ENCODE peak calls at places on chromosomes 3 and 15, in eight cellular contexts. Q, R, G, X, Z, F, M and L are unnamed samples.

GRCh38 chr15:82945326-82945725 is 7.2 kb downstream of the HOMER2 start:
- DNase-seq in X (no peak), R (no peak), G (no peak), M (no peak), Q (no peak), Z (no peak), F (no peak), L (no peak)

GRCh38 chr3:122835590-122835989 is 40.7 kb downstream of the SLC49A4 start:
- DNase-seq in F (no peak), Q (no peak), X (no peak), Z (no peak), G (no peak), R (no peak), M (no peak), L (no peak)

GRCh38 chr15:64842099-64842940 is 605 bp downstream of the PLEKHO2 start:
- DNase-seq in Z (peak; percentile 65), X (peak; percentile 35), Q (peak; percentile 58), M (no peak), F (peak; percentile 42), G (no peak), R (peak; percentile 25), L (no peak)

GRCh38 chr3:74309716-74310115 is 304.7 kb downstream of the CNTN3 start:
- DNase-seq in R (no peak), Q (no peak), X (no peak), F (no peak), M (no peak), Z (no peak), G (no peak), L (no peak)

GRCh38 chr3:50550079-50550736 is 17.3 kb downstream of the C3orf18 start:
- DNase-seq in Z (peak; percentile 68), G (peak; percentile 30), R (peak; percentile 32), F (peak; percentile 81), Q (peak; percentile 75), M (no peak), X (peak; percentile 13), L (no peak)

GRCh38 chr15:73924258-73924921 is 1.9 kb upstream of the LOXL1 start:
- DNase-seq in G (peak; percentile 53), X (peak; percentile 64), M (no peak), Q (no peak), Z (peak; percentile 55), R (peak; percentile 62), F (peak; percentile 39), L (no peak)

GRCh38 chr3:108134555-108134880 is 43.7 kb upstream of the CD47 start:
- DNase-seq in M (no peak), Z (no peak), Q (no peak), G (no peak), R (no peak), F (no peak), X (no peak), L (no peak)

GRCh38 chr3:39166134-39166710 is 12.8 kb upstream of the CSRNP1 start:
- DNase-seq in R (peak; percentile 92), Q (peak; percentile 53), Z (no peak), X (peak; percentile 79), F (no peak), M (no peak), G (no peak), L (no peak)

GRCh38 chr15:34217587-34218225 is 7.1 kb upstream of the EMC4 start:
- DNase-seq in G (no peak), R (peak; percentile 35), Q (no peak), Z (no peak), X (peak; percentile 83), M (no peak), F (no peak), L (no peak)

DNA sequence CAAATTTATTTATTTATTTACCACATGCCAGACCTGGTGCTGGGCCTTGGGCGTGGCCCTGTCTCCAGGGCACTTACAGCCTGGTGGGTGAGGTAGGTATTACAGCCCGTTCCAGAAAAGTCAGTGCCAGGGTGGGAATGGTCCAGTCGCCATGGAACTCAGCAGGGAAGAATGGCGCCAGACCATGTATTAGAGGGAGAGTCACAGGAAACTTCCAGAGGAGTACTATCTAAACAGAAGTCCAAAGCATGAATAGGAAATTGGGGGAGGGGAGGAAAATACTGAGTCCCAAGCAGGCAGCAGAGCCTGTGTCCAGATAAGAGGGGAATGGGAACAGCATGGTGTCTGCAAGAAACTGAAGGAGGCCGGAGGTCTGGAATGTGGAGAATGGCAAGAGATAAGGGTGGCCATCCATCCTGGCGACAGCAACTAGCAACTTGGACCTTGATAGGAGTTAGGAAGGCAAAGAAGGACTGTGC is 27.0 kb downstream of the SH3BP5 start:
- DNase-seq in X (no peak), Q (peak; percentile 45), M (no peak), F (no peak), R (no peak), Z (no peak), G (no peak), L (no peak)
- TF ChIP-seq CTCF in X (peak; percentile 44), Q (peak; percentile 14), M (no peak), F (peak; percentile 35), R (peak; percentile 63), Z (no peak), G (peak; percentile 28), L (no peak)

GRCh38 chr3:11273945-11274344 is 1.7 kb downstream of the ATG7 start:
- DNase-seq in F (no peak), G (no peak), X (no peak), R (no peak), Z (no peak), M (no peak), Q (peak; percentile 46), L (no peak)
- H3K4me3 ChIP-seq in F (no peak overlapping the region), G (no peak overlapping the region), X (no peak overlapping the region), R (no peak overlapping the region), Z (peak overlapping the region; percentile 83), M (no peak overlapping the region), Q (no peak overlapping the region), L (peak overlapping the region; percentile 77)

GRCh38 chr15:77419050-77419835 is 661 bp downstream of the PEAK1 start:
- DNase-seq in M (no peak), F (peak; percentile 77), X (peak; percentile 21), G (peak; percentile 48), R (peak; percentile 18), Q (peak; percentile 65), Z (peak; percentile 73), L (no peak)
- TF ChIP-seq CTCF in M (peak; percentile 41), F (peak; percentile 37), X (peak; percentile 29), G (peak; percentile 5), R (peak; percentile 32), Q (no peak), Z (peak; percentile 32), L (no peak)

DNA sequence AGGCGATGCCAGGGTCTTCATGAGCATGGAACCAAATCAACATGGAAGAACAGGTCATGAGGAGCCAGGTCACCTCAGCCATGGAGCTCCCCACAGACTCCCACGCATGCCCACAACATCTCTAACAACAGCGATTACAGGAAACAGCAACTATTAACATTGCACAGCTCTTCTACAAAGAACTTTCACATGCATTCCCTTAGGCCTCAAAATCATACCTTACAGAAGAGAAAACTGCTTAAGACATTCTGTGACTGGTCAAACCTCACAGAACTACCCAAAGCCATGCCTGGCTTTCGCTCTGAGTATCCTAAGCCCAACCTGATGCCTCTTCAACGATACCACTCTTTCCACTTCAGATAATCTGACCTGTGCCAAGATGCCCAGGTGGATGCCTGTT is 117.8 kb downstream of the OXNAD1 start:
- DNase-seq in F (no peak), R (no peak), Z (no peak), M (no peak), G (no peak), Q (no peak), X (no peak), L (no peak)
- H3K4me3 ChIP-seq in F (no peak overlapping the region), R (no peak overlapping the region), Z (no peak overlapping the region), M (no peak overlapping the region), G (no peak overlapping the region), Q (no peak overlapping the region), X (no peak overlapping the region), L (no peak overlapping the region)

DNA sequence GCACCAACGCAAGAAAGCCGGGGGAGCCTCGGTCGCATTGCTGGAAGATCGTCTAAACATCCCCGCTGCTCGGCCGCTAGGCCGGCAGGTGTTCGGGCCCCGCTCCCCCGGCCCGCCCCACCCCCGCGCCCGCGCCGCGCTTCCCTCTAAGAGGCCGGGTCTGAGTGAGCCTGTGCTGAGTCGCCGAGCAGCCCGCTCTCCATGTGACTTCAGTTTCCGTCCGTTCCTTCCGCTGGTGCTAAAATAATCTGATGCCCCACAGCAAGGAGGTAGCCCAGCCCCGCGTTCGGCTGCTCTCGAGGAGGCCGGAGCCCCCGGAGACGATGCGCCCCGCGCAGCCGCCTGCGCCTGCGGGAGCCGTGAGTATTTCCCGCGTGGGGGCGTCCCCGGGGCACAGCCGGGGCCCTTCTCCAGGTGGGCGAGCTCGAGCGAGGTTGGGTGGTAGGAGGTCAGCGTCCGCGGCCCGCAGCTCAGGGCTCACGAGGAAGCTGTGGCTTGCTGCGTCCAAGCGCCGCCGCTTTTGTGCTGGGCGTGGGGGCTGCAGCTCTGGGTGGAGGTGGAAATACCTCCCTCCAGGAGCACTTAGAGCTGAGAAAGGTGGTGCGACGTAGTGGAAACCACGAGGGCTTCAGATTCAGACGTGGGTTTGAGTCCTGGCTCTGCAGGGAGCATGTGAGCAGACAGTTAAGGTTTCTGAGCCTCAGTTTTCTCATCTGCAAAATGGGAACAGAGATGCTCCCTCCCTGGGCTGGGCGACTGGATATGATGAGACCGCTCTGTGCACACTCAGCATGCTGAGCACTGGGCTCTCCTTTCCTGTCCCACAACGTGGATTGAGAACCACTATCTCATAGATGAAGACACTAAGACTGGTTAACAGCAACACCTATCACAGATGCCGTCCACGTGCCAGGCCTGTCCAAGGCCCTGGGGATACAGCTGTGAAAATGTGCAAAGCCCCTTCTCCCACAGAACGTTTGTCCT is at the start of gene NRROS:
- DNase-seq in G (no peak), X (peak; percentile 16), Q (peak; percentile 93), F (peak; percentile 75), Z (peak; percentile 74), R (peak; percentile 32), M (no peak), L (no peak)
- TF ChIP-seq CTCF in G (no peak), X (no peak), Q (no peak), F (no peak), Z (no peak), R (no peak), M (no peak), L (no peak)

GRCh38 chr3:79167651-79168416 is 600.0 kb downstream of the ROBO1 start:
- DNase-seq in Q (no peak), Z (no peak), G (no peak), M (no peak), F (no peak), R (peak; percentile 91), X (peak; percentile 25), L (peak; percentile 74)
- H3K4me3 ChIP-seq in Q (no peak overlapping the region), Z (no peak overlapping the region), G (no peak overlapping the region), M (no peak overlapping the region), F (no peak overlapping the region), R (no peak overlapping the region), X (no peak overlapping the region), L (no peak overlapping the region)

DNA sequence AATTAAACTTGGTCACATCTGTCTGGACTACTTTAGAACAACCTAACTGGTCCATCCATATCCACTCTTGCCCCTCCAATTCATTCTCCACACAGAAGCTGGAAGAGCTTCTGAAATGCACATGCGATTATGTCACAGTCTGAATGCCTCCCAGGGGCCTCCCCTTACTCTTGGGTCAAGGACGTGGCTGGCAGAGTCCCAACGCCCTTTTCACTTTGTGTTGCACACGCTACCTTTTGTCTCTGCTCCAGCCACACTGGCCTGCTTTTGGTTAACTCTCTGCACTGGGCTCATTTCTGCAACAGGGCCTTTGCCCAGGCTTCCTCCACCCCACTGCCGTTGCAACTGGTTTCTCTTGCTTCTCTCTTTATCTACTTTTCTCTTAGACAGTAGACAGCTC is 245.2 kb downstream of the IL20RB start:
- DNase-seq in Z (no peak), M (no peak), G (peak; percentile 24), F (no peak), Q (no peak), X (no peak), R (no peak), L (no peak)
- TF ChIP-seq CTCF in Z (no peak), M (no peak), G (no peak), F (no peak), Q (no peak), X (no peak), R (no peak), L (no peak)